ENCODE peak calls at places on chromosomes 7 and 10, in five cellular contexts. I is BE2C, C is GM13977, A is right atrium auricular region, Q is neural crest cell. J is an unnamed sample.

GRCh38 chr7:120996333-120996982 is 7.9 kb downstream of the CPED1 start:
- DNase-seq in I (no peak), C (no peak), A (peak), Q (no peak), J (no peak)

GRCh38 chr10:110413049-110413783 is 84.5 kb upstream of the DUSP5 start:
- DNase-seq in I (no peak), C (no peak), A (no peak), Q (no peak), J (no peak)

GRCh38 chr7:47757946-47758371 is 176.0 kb upstream of the TNS3 start:
- DNase-seq in I (no peak), C (no peak), A (peak), Q (no peak), J (no peak)

GRCh38 chr10:86960003-86960862 is 1.8 kb downstream of the SNCG start:
- DNase-seq in I (peak), C (peak), A (no peak), Q (peak), J (no peak)

GRCh38 chr7:117229350-117229749 is 93.5 kb downstream of the WNT2 start:
- DNase-seq in I (no peak), C (no peak), A (no peak), Q (no peak), J (no peak)

GRCh38 chr10:116490028-116490662 is 55.6 kb upstream of the PNLIP start:
- DNase-seq in I (no peak), C (peak), A (no peak), Q (no peak), J (no peak)

GRCh38 chr10:43958964-43959363 is 310.3 kb upstream of the ZNF32 start:
- DNase-seq in I (no peak), C (no peak), A (no peak), Q (no peak), J (peak)

GRCh38 chr10:75610187-75610586 is 178.8 kb downstream of the LRMDA start:
- DNase-seq in I (no peak), C (no peak), A (no peak), Q (no peak), J (no peak)

GRCh38 chr7:31058122-31058521 is 6.0 kb downstream of the ADCYAP1R1 start:
- DNase-seq in I (no peak), C (no peak), A (no peak), Q (no peak), J (no peak)

GRCh38 chr7:74023037-74023436 is 4.9 kb upstream of the ELN start:
- DNase-seq in I (peak), C (no peak), A (peak), Q (peak), J (no peak)

GRCh38 chr7:14275346-14275745 is 285.9 kb upstream of the ETV1 start:
- DNase-seq in I (no peak), C (no peak), A (no peak), Q (no peak), J (no peak)

GRCh38 chr10:7045891-7046599 is 364.8 kb downstream of the SFMBT2 start:
- DNase-seq in I (no peak), C (no peak), A (no peak), Q (no peak), J (no peak)

GRCh38 chr7:11177793-11178192 is 204.1 kb downstream of the PHF14 start:
- DNase-seq in I (no peak), C (no peak), A (no peak), Q (no peak), J (no peak)

GRCh38 chr10:89063465-89063864 is 72.9 kb downstream of the FAS start:
- DNase-seq in I (no peak), C (no peak), A (no peak), Q (no peak), J (no peak)

GRCh38 chr7:147145194-147145593 is 1028.6 kb downstream of the CNTNAP2 start:
- DNase-seq in I (no peak), C (no peak), A (no peak), Q (no peak), J (no peak)

GRCh38 chr7:100510437-100511239 is 26.9 kb downstream of the NYAP1 start:
- DNase-seq in I (no peak), C (no peak), A (no peak), Q (no peak), J (no peak)

DNA sequence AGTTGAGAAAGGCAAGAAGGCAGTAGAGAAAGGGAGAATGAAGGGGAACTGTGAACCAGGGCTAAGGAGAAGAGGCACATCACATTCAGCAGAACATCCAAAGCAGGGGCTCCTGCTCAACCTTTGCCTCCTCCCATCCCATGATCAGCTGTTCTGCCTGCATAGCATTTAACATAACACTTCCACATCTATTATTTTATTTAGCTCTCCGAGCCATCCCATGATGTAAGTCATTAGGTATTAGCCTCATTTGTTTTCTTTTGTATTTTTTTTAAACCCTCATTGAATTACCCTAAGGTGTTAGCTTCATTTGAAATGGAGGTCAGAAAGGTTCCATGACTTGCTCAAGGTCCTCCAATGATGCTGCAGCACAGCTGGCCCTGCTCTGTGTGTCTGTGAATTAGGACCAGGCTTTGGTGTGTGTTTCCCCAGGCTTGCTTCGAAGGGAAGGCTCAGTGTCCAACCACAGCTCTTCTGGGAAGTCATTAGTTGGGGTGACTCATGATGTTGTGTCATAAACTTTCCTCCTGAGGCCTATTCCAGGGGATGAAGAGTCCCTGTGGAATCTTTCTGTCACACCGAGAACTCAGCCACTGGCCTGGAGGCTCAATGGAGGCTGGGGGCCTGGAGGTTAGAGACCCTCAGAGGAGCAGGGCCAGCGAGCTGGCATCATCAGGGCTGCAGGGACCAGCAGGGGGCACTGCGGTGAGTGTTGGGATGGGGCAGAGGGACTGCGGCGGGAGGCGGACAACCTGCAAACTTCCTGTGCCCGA is 16.5 kb downstream of the NPFFR1 start:
- DNase-seq in I (peak), C (no peak), A (no peak), Q (no peak), J (no peak)
- TF ChIP-seq CTCF in I (peak), C (peak), A (peak), Q (peak), J (peak)

GRCh38 chr10:91643700-91644099 is 10.8 kb upstream of the PPP1R3C start:
- DNase-seq in I (peak), C (no peak), A (no peak), Q (no peak), J (no peak)
- TF ChIP-seq CTCF in I (peak), C (no peak), A (peak), Q (peak), J (peak)

GRCh38 chr7:133854739-133855138 is 272.4 kb upstream of the LRGUK start:
- DNase-seq in I (no peak), C (peak), A (no peak), Q (no peak), J (no peak)
- TF ChIP-seq CTCF in I (peak), C (peak), A (peak), Q (peak), J (peak)

DNA sequence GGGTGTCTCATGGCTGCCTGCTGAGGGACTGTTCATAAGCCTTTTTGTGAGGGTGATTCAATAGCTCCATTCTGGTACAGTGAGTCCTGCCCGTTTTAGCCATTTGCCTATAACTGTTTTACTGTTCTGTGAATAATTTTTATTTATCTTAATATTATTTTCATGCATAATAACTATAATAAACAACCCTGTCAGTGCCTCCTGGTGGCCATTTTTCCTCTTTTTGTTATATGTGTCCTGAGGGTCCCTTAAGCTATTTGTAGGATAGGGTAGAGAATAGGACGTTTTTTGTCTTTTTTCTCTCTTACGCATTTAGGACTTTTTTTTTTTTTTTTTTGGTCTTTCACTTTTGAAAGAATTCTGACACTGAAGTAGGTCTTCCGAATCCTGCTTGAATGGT is 2.9 kb downstream of the C1QL3 start:
- DNase-seq in I (no peak), C (no peak), A (no peak), Q (no peak), J (no peak)
- TF ChIP-seq CTCF in I (peak), C (peak), A (peak), Q (peak), J (peak)

DNA sequence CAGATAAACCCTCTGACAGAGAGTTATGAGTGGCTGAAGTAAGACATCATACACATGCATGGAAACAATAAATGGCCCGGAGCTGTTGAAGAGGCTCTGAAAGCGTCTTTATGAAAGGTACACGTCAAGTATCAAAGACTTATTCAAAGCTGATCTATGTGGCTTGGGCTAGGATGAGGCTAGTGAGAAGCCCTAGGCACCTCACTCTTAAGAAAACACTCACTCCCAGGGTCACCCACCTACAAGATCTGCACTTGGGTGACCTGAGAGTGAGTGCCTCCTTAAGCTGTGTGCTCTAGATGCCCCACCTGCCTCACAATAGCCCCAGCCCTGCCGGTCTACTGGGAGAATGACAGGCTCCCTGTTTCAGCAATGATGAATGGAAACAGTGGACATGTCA is 1.1 kb upstream of the GIMAP1 start:
- DNase-seq in I (no peak), C (no peak), A (no peak), Q (no peak), J (no peak)
- TF ChIP-seq CTCF in I (no peak), C (no peak), A (no peak), Q (no peak), J (no peak)

GRCh38 chr7:84914598-84914997 is 272.3 kb downstream of the SEMA3D start:
- DNase-seq in I (peak), C (no peak), A (no peak), Q (no peak), J (no peak)
- TF ChIP-seq CTCF in I (peak), C (peak), A (peak), Q (no peak), J (no peak)

DNA sequence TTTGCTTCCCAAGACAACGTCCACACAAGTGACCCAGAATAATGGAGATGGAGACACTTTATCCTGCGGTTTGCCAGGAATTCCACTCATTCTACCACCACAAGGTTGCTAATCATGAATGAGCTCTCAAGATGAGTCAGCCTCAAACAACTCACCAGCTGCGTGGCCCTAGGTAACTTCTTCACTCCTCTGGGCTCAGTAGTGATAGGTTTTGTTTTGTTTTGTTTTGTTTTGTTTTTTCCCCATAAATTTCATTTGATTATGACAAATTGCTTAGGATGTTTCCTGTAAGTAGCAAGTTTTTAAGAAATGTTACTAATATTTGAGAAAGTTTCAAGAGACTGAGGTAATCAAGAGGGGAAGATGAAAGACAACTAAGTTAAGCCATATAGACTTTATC is 286.8 kb downstream of the PARD3 start:
- DNase-seq in I (no peak), C (no peak), A (no peak), Q (no peak), J (no peak)
- TF ChIP-seq CTCF in I (no peak), C (no peak), A (no peak), Q (no peak), J (no peak)

GRCh38 chr10:34119456-34119855 is 695.6 kb downstream of the PARD3 start:
- DNase-seq in I (no peak), C (no peak), A (peak), Q (no peak), J (no peak)
- TF ChIP-seq CTCF in I (no peak), C (no peak), A (no peak), Q (no peak), J (no peak)

DNA sequence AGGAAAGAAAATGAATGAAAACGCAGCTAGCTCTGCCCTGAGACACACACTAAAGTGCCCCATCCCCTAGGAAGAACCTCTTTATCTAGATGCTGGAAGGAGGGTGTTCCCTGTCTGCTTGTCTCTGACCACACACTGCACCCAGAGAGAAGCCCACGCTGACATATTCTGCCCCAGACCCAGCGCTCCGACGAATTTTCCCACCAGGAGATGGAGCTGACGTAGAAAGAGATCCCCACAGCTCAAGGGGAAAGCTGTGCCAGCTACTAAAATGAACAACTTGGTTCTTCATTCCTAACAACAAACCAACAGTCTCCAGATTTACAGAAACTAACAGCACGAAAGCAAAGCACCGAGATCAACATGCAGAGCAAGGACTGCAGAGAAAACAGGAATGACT is 73.3 kb downstream of the KIAA1549 start:
- DNase-seq in I (no peak), C (no peak), A (no peak), Q (no peak), J (no peak)
- TF ChIP-seq CTCF in I (peak), C (no peak), A (no peak), Q (no peak), J (no peak)